ENCODE peak calls at places on chromosomes 5 and 9, in eight cellular contexts. S, Y, P, I, V, C, U and Z are unnamed samples.

GRCh38 chr9:21455320-21455719 is 15.1 kb downstream of the IFNA1 start:
- DNase-seq in S (no peak), Y (peak; percentile 61), P (peak; percentile 39), I (no peak), V (no peak), C (no peak), U (peak; percentile 54), Z (no peak)

GRCh38 chr5:96427823-96428222 is 5.2 kb downstream of the PCSK1 start:
- DNase-seq in S (no peak), Y (peak; percentile 30), P (peak; percentile 22), I (no peak), V (no peak), C (no peak), U (peak; percentile 53), Z (no peak)

GRCh38 chr9:16928179-16928945 is 57.9 kb upstream of the BNC2 start:
- DNase-seq in S (no peak), Y (peak; percentile 59), P (peak; percentile 45), I (no peak), V (no peak), C (no peak), U (no peak), Z (no peak)

GRCh38 chr5:113489299-113489698 is 1.0 kb upstream of the MCC start:
- DNase-seq in S (no peak), Y (peak; percentile 97), P (peak; percentile 99), I (no peak), V (no peak), C (peak; percentile 82), U (no peak), Z (no peak)

GRCh38 chr9:134684375-134684723 is 42.7 kb downstream of the COL5A1 start:
- DNase-seq in S (no peak), Y (no peak), P (no peak), I (no peak), V (no peak), C (no peak), U (no peak), Z (no peak)

GRCh38 chr9:128429505-128430086 is 8.9 kb downstream of the CERCAM start:
- DNase-seq in S (no peak), Y (no peak), P (no peak), I (no peak), V (no peak), C (no peak), U (no peak), Z (no peak)

GRCh38 chr9:136760424-136760823 is 2.4 kb upstream of the LCN8 start:
- DNase-seq in S (no peak), Y (no peak), P (no peak), I (no peak), V (no peak), C (no peak), U (no peak), Z (no peak)

GRCh38 chr9:114731701-114732100 is 49.7 kb upstream of the TEX48 start:
- DNase-seq in S (no peak), Y (no peak), P (no peak), I (no peak), V (no peak), C (no peak), U (no peak), Z (no peak)

GRCh38 chr5:6875376-6875775 is 162.1 kb downstream of the TENT4A start:
- DNase-seq in S (no peak), Y (no peak), P (no peak), I (no peak), V (no peak), C (no peak), U (no peak), Z (no peak)

GRCh38 chr9:70954126-70954525 is 167.3 kb downstream of the TRPM3 start:
- DNase-seq in S (no peak), Y (peak; percentile 96), P (peak; percentile 88), I (no peak), V (no peak), C (no peak), U (peak; percentile 81), Z (no peak)

GRCh38 chr5:179904463-179905143 is 3.1 kb downstream of the TBC1D9B start:
- DNase-seq in S (no peak), Y (no peak), P (no peak), I (no peak), V (no peak), C (no peak), U (no peak), Z (no peak)

GRCh38 chr5:41575110-41575779 is 64.8 kb upstream of the PLCXD3 start:
- DNase-seq in S (no peak), Y (no peak), P (no peak), I (no peak), V (no peak), C (no peak), U (peak; percentile 49), Z (no peak)

GRCh38 chr5:169701910-169702451 is 64.9 kb downstream of the DOCK2 start:
- DNase-seq in S (no peak), Y (peak; percentile 74), P (peak; percentile 47), I (no peak), V (no peak), C (no peak), U (peak; percentile 31), Z (no peak)

GRCh38 chr5:151647320-151647861 is 39.3 kb downstream of the SPARC start:
- DNase-seq in S (no peak), Y (no peak), P (no peak), I (no peak), V (no peak), C (no peak), U (no peak), Z (no peak)

GRCh38 chr5:75654693-75655315 is 43.6 kb downstream of the ANKDD1B start:
- DNase-seq in S (no peak), Y (no peak), P (no peak), I (no peak), V (no peak), C (no peak), U (no peak), Z (no peak)

GRCh38 chr9:78542491-78543175 is 245.7 kb downstream of the PSAT1 start:
- DNase-seq in S (no peak), Y (no peak), P (no peak), I (no peak), V (no peak), C (no peak), U (peak; percentile 31), Z (no peak)

GRCh38 chr5:176406436-176407052 is 9.8 kb downstream of the CLTB start:
- DNase-seq in S (no peak), Y (no peak), P (no peak), I (no peak), V (no peak), C (no peak), U (no peak), Z (no peak)

GRCh38 chr5:69217154-69217731 is 17.4 kb upstream of the CDK7 start:
- DNase-seq in S (no peak), Y (no peak), P (no peak), I (peak; percentile 92), V (no peak), C (no peak), U (no peak), Z (peak; percentile 97)

GRCh38 chr5:157172408-157172807 is 6.3 kb upstream of the GARIN3 start:
- DNase-seq in S (peak; percentile 86), Y (no peak), P (no peak), I (peak; percentile 66), V (peak; percentile 55), C (no peak), U (no peak), Z (no peak)

GRCh38 chr9:21549251-21549765 is 67.2 kb upstream of the IFNE start:
- DNase-seq in S (no peak), Y (peak; percentile 86), P (peak; percentile 98), I (no peak), V (no peak), C (peak; percentile 19), U (no peak), Z (no peak)

GRCh38 chr9:126151031-126151670 is 175.5 kb upstream of the MVB12B start:
- DNase-seq in S (peak; percentile 22), Y (no peak), P (no peak), I (no peak), V (no peak), C (no peak), U (no peak), Z (no peak)

GRCh38 chr5:5969942-5970483 is 408.3 kb downstream of the MED10 start:
- DNase-seq in S (no peak), Y (no peak), P (no peak), I (no peak), V (no peak), C (no peak), U (no peak), Z (no peak)

GRCh38 chr9:100426194-100426531 is 780 bp upstream of the MSANTD3 start:
- DNase-seq in S (no peak), Y (no peak), P (peak; percentile 50), I (no peak), V (no peak), C (no peak), U (no peak), Z (no peak)

GRCh38 chr5:158511454-158511853 is 588.3 kb downstream of the EBF1 start:
- DNase-seq in S (no peak), Y (no peak), P (no peak), I (no peak), V (no peak), C (no peak), U (no peak), Z (no peak)

GRCh38 chr5:162190-162564 is 29.1 kb upstream of the LRRC14B start:
- DNase-seq in S (no peak), Y (no peak), P (no peak), I (no peak), V (no peak), C (no peak), U (no peak), Z (no peak)

GRCh38 chr5:50699737-50700136 is 33.3 kb downstream of the PARP8 start:
- DNase-seq in S (no peak), Y (peak; percentile 13), P (no peak), I (no peak), V (no peak), C (no peak), U (no peak), Z (no peak)

GRCh38 chr9:78312125-78312524 is 15.2 kb downstream of the PSAT1 start:
- DNase-seq in S (no peak), Y (no peak), P (no peak), I (no peak), V (no peak), C (no peak), U (no peak), Z (no peak)

GRCh38 chr5:138468133-138468965 is 3.1 kb downstream of the EGR1 start:
- DNase-seq in S (no peak), Y (peak; percentile 47), P (no peak), I (no peak), V (no peak), C (no peak), U (no peak), Z (no peak)

GRCh38 chr9:137860361-137860760 is 17.2 kb upstream of the CACNA1B start:
- DNase-seq in S (no peak), Y (no peak), P (no peak), I (no peak), V (no peak), C (no peak), U (no peak), Z (no peak)

GRCh38 chr9:129990269-129991005 is 52.6 kb downstream of the FNBP1 start:
- DNase-seq in S (peak; percentile 53), Y (no peak), P (no peak), I (no peak), V (no peak), C (no peak), U (no peak), Z (no peak)

GRCh38 chr9:20446248-20446647 is 176.1 kb downstream of the MLLT3 start:
- DNase-seq in S (no peak), Y (no peak), P (no peak), I (no peak), V (no peak), C (no peak), U (no peak), Z (no peak)

GRCh38 chr5:51202161-51202560 is 181.1 kb upstream of the ISL1 start:
- DNase-seq in S (no peak), Y (no peak), P (no peak), I (no peak), V (no peak), C (no peak), U (no peak), Z (no peak)

GRCh38 chr5:115450741-115451140 is 93.8 kb downstream of the FEM1C start:
- DNase-seq in S (no peak), Y (peak; percentile 62), P (peak; percentile 90), I (no peak), V (no peak), C (no peak), U (no peak), Z (no peak)

GRCh38 chr5:539469-540214 is 15.4 kb upstream of the SLC9A3 start:
- DNase-seq in S (no peak), Y (no peak), P (no peak), I (no peak), V (no peak), C (no peak), U (no peak), Z (no peak)